ENCODE peak calls at places on chromosomes 16 and 17, in eight cellular contexts. One of them, this sample, is unnamed.

GRCh38 chr17:6714315-6714874 is 1.2 kb upstream of the SLC13A5 start:
- DNase-seq in renal cortical epithelial cell: no peak
- DNase-seq in HT-29: no peak
- DNase-seq in RWPE1: no peak
- DNase-seq in NT2/D1: no peak
- DNase-seq in NCI-H774: no peak
- DNase-seq in H7: no peak
- DNase-seq in NCI-H1417 treated with DMSO at 0.1 percent for 48 hours: no peak
- DNase-seq in this sample: no peak

GRCh38 chr17:39123627-39124026 is 27.8 kb downstream of the PLXDC1 start:
- DNase-seq in NCI-H774: no peak
- DNase-seq in NCI-H1417 treated with DMSO at 0.1 percent for 48 hours: no peak
- DNase-seq in renal cortical epithelial cell: no peak
- DNase-seq in HT-29: no peak
- DNase-seq in RWPE1: no peak
- DNase-seq in NT2/D1: no peak
- DNase-seq in H7: no peak
- DNase-seq in this sample: no peak

GRCh38 chr16:19123535-19124178 is 9.9 kb downstream of the ITPRIPL2 start:
- DNase-seq in RWPE1: no peak
- DNase-seq in NCI-H1417 treated with DMSO at 0.1 percent for 48 hours: no peak
- DNase-seq in NT2/D1: no peak
- DNase-seq in renal cortical epithelial cell: no peak
- DNase-seq in HT-29: peak
- DNase-seq in NCI-H774: peak
- DNase-seq in H7: no peak
- DNase-seq in this sample: no peak

GRCh38 chr17:57574040-57574513 is 171.0 kb downstream of the CCDC182 start:
- DNase-seq in NCI-H1417 treated with DMSO at 0.1 percent for 48 hours: no peak
- DNase-seq in renal cortical epithelial cell: no peak
- DNase-seq in RWPE1: no peak
- DNase-seq in NCI-H774: no peak
- DNase-seq in H7: no peak
- DNase-seq in NT2/D1: no peak
- DNase-seq in HT-29: no peak
- DNase-seq in this sample: no peak

GRCh38 chr16:87182759-87183158 is 134.4 kb downstream of the C16orf95 start:
- DNase-seq in NCI-H1417 treated with DMSO at 0.1 percent for 48 hours: no peak
- DNase-seq in HT-29: no peak
- DNase-seq in H7: no peak
- DNase-seq in NCI-H774: no peak
- DNase-seq in renal cortical epithelial cell: no peak
- DNase-seq in RWPE1: no peak
- DNase-seq in NT2/D1: no peak
- DNase-seq in this sample: no peak

GRCh38 chr17:4537451-4538235 is 17.5 kb downstream of the MYBBP1A start:
- DNase-seq in RWPE1: no peak
- DNase-seq in NCI-H774: no peak
- DNase-seq in renal cortical epithelial cell: no peak
- DNase-seq in H7: no peak
- DNase-seq in NT2/D1: no peak
- DNase-seq in HT-29: no peak
- DNase-seq in NCI-H1417 treated with DMSO at 0.1 percent for 48 hours: no peak
- DNase-seq in this sample: no peak

GRCh38 chr17:58487589-58488427 is at the start of gene HSF5:
- DNase-seq in H7: peak
- DNase-seq in renal cortical epithelial cell: no peak
- DNase-seq in NCI-H1417 treated with DMSO at 0.1 percent for 48 hours: no peak
- DNase-seq in NT2/D1: no peak
- DNase-seq in NCI-H774: no peak
- DNase-seq in RWPE1: no peak
- DNase-seq in HT-29: no peak
- DNase-seq in this sample: no peak

GRCh38 chr17:76252040-76252954 is 12.0 kb upstream of the RNF157 start:
- DNase-seq in NCI-H774: no peak
- DNase-seq in NCI-H1417 treated with DMSO at 0.1 percent for 48 hours: no peak
- DNase-seq in HT-29: no peak
- DNase-seq in NT2/D1: no peak
- DNase-seq in renal cortical epithelial cell: peak
- DNase-seq in RWPE1: peak
- DNase-seq in H7: no peak
- DNase-seq in this sample: peak

GRCh38 chr17:79857095-79857494 is 17.9 kb upstream of the CBX4 start:
- DNase-seq in NCI-H1417 treated with DMSO at 0.1 percent for 48 hours: no peak
- DNase-seq in H7: no peak
- DNase-seq in NT2/D1: no peak
- DNase-seq in HT-29: no peak
- DNase-seq in renal cortical epithelial cell: no peak
- DNase-seq in NCI-H774: no peak
- DNase-seq in RWPE1: no peak
- DNase-seq in this sample: no peak

GRCh38 chr17:47254403-47254943 is 846 bp downstream of the ITGB3 start:
- DNase-seq in renal cortical epithelial cell: no peak
- DNase-seq in NT2/D1: no peak
- DNase-seq in HT-29: no peak
- DNase-seq in NCI-H774: no peak
- DNase-seq in NCI-H1417 treated with DMSO at 0.1 percent for 48 hours: no peak
- DNase-seq in RWPE1: no peak
- DNase-seq in H7: peak
- DNase-seq in this sample: peak

GRCh38 chr17:33756021-33756420 is 462.9 kb upstream of the ASIC2 start:
- DNase-seq in NT2/D1: no peak
- DNase-seq in NCI-H774: no peak
- DNase-seq in renal cortical epithelial cell: no peak
- DNase-seq in RWPE1: no peak
- DNase-seq in H7: no peak
- DNase-seq in NCI-H1417 treated with DMSO at 0.1 percent for 48 hours: no peak
- DNase-seq in HT-29: no peak
- DNase-seq in this sample: no peak

GRCh38 chr17:46876926-46877325 is 25.5 kb downstream of the WNT9B start:
- DNase-seq in renal cortical epithelial cell: no peak
- DNase-seq in NCI-H1417 treated with DMSO at 0.1 percent for 48 hours: no peak
- DNase-seq in NCI-H774: no peak
- DNase-seq in NT2/D1: no peak
- DNase-seq in RWPE1: no peak
- DNase-seq in HT-29: no peak
- DNase-seq in H7: no peak
- DNase-seq in this sample: no peak

GRCh38 chr17:6654816-6655731 is 3.5 kb downstream of the C17orf100 start:
- DNase-seq in RWPE1: peak
- DNase-seq in NCI-H1417 treated with DMSO at 0.1 percent for 48 hours: no peak
- DNase-seq in NT2/D1: no peak
- DNase-seq in NCI-H774: peak
- DNase-seq in renal cortical epithelial cell: peak
- DNase-seq in HT-29: no peak
- DNase-seq in H7: peak
- DNase-seq in this sample: peak

GRCh38 chr17:43840814-43841213 is 6.2 kb upstream of the CD300LG start:
- DNase-seq in NT2/D1: no peak
- DNase-seq in NCI-H774: no peak
- DNase-seq in H7: peak
- DNase-seq in NCI-H1417 treated with DMSO at 0.1 percent for 48 hours: no peak
- DNase-seq in renal cortical epithelial cell: no peak
- DNase-seq in RWPE1: no peak
- DNase-seq in HT-29: no peak
- DNase-seq in this sample: peak

GRCh38 chr17:47914296-47914948 is 18.4 kb downstream of the SP2 start:
- DNase-seq in H7: no peak
- DNase-seq in RWPE1: no peak
- DNase-seq in renal cortical epithelial cell: no peak
- DNase-seq in HT-29: no peak
- DNase-seq in NCI-H1417 treated with DMSO at 0.1 percent for 48 hours: no peak
- DNase-seq in NT2/D1: no peak
- DNase-seq in NCI-H774: no peak
- DNase-seq in this sample: no peak

GRCh38 chr17:6145946-6146345 is 75.8 kb downstream of the WSCD1 start:
- DNase-seq in RWPE1: no peak
- DNase-seq in HT-29: peak
- DNase-seq in H7: no peak
- DNase-seq in NCI-H774: no peak
- DNase-seq in renal cortical epithelial cell: no peak
- DNase-seq in NT2/D1: no peak
- DNase-seq in NCI-H1417 treated with DMSO at 0.1 percent for 48 hours: no peak
- DNase-seq in this sample: no peak

GRCh38 chr17:80938556-80938955 is 53.1 kb upstream of the CHMP6 start:
- DNase-seq in RWPE1: no peak
- DNase-seq in NT2/D1: no peak
- DNase-seq in renal cortical epithelial cell: no peak
- DNase-seq in HT-29: no peak
- DNase-seq in NCI-H774: no peak
- DNase-seq in H7: no peak
- DNase-seq in NCI-H1417 treated with DMSO at 0.1 percent for 48 hours: no peak
- DNase-seq in this sample: no peak

GRCh38 chr17:16875662-16876061 is 96.3 kb downstream of the TNFRSF13B start:
- DNase-seq in H7: no peak
- DNase-seq in NT2/D1: no peak
- DNase-seq in NCI-H774: no peak
- DNase-seq in renal cortical epithelial cell: no peak
- DNase-seq in HT-29: no peak
- DNase-seq in RWPE1: no peak
- DNase-seq in NCI-H1417 treated with DMSO at 0.1 percent for 48 hours: no peak
- DNase-seq in this sample: no peak

GRCh38 chr17:81090361-81091133 is 55.6 kb downstream of the BAIAP2 start:
- DNase-seq in H7: peak
- DNase-seq in NCI-H774: peak
- DNase-seq in HT-29: peak
- DNase-seq in NT2/D1: peak
- DNase-seq in NCI-H1417 treated with DMSO at 0.1 percent for 48 hours: no peak
- DNase-seq in RWPE1: peak
- DNase-seq in renal cortical epithelial cell: no peak
- DNase-seq in this sample: no peak

GRCh38 chr16:88449267-88449561 is 3.9 kb upstream of the ZFPM1 start:
- DNase-seq in RWPE1: no peak
- DNase-seq in NCI-H774: no peak
- DNase-seq in H7: no peak
- DNase-seq in renal cortical epithelial cell: no peak
- DNase-seq in NT2/D1: no peak
- DNase-seq in NCI-H1417 treated with DMSO at 0.1 percent for 48 hours: no peak
- DNase-seq in HT-29: no peak
- DNase-seq in this sample: no peak

GRCh38 chr16:84726670-84727467 is 27.1 kb downstream of the USP10 start:
- DNase-seq in renal cortical epithelial cell: peak
- DNase-seq in NCI-H1417 treated with DMSO at 0.1 percent for 48 hours: no peak
- DNase-seq in NT2/D1: no peak
- DNase-seq in HT-29: peak
- DNase-seq in NCI-H774: no peak
- DNase-seq in H7: no peak
- DNase-seq in RWPE1: no peak
- DNase-seq in this sample: no peak

GRCh38 chr16:46916980-46917379 is 32.8 kb downstream of the GPT2 start:
- DNase-seq in NT2/D1: no peak
- DNase-seq in H7: peak
- DNase-seq in RWPE1: no peak
- DNase-seq in NCI-H1417 treated with DMSO at 0.1 percent for 48 hours: no peak
- DNase-seq in HT-29: no peak
- DNase-seq in NCI-H774: no peak
- DNase-seq in renal cortical epithelial cell: no peak
- DNase-seq in this sample: no peak

GRCh38 chr17:58247511-58248363 is 9.4 kb downstream of the LPO start:
- DNase-seq in H7: no peak
- DNase-seq in HT-29: no peak
- DNase-seq in RWPE1: no peak
- DNase-seq in NCI-H774: no peak
- DNase-seq in NCI-H1417 treated with DMSO at 0.1 percent for 48 hours: no peak
- DNase-seq in NT2/D1: no peak
- DNase-seq in renal cortical epithelial cell: no peak
- DNase-seq in this sample: no peak

GRCh38 chr16:82585675-82586074 is 41.1 kb upstream of the CDH13 start:
- DNase-seq in HT-29: no peak
- DNase-seq in NT2/D1: no peak
- DNase-seq in NCI-H1417 treated with DMSO at 0.1 percent for 48 hours: no peak
- DNase-seq in renal cortical epithelial cell: peak
- DNase-seq in RWPE1: no peak
- DNase-seq in NCI-H774: no peak
- DNase-seq in H7: no peak
- DNase-seq in this sample: no peak

GRCh38 chr17:6313835-6314234 is 121.1 kb downstream of the AIPL1 start:
- DNase-seq in renal cortical epithelial cell: no peak
- DNase-seq in HT-29: no peak
- DNase-seq in NT2/D1: no peak
- DNase-seq in H7: peak
- DNase-seq in NCI-H1417 treated with DMSO at 0.1 percent for 48 hours: no peak
- DNase-seq in NCI-H774: no peak
- DNase-seq in RWPE1: no peak
- DNase-seq in this sample: no peak

GRCh38 chr16:19994771-19995170 is 78.9 kb downstream of the GPR139 start:
- DNase-seq in NCI-H1417 treated with DMSO at 0.1 percent for 48 hours: no peak
- DNase-seq in NT2/D1: no peak
- DNase-seq in H7: no peak
- DNase-seq in renal cortical epithelial cell: no peak
- DNase-seq in HT-29: no peak
- DNase-seq in NCI-H774: no peak
- DNase-seq in RWPE1: no peak
- DNase-seq in this sample: no peak

GRCh38 chr17:50150354-50151040 is at the start of gene PPP1R9B:
- DNase-seq in H7: peak
- DNase-seq in NCI-H1417 treated with DMSO at 0.1 percent for 48 hours: no peak
- DNase-seq in renal cortical epithelial cell: no peak
- DNase-seq in HT-29: no peak
- DNase-seq in NT2/D1: no peak
- DNase-seq in RWPE1: no peak
- DNase-seq in NCI-H774: no peak
- DNase-seq in this sample: no peak

GRCh38 chr17:57422574-57423164 is 166.3 kb downstream of the MSI2 start:
- DNase-seq in HT-29: no peak
- DNase-seq in NCI-H774: no peak
- DNase-seq in H7: no peak
- DNase-seq in NT2/D1: no peak
- DNase-seq in NCI-H1417 treated with DMSO at 0.1 percent for 48 hours: no peak
- DNase-seq in RWPE1: peak
- DNase-seq in renal cortical epithelial cell: no peak
- DNase-seq in this sample: peak

GRCh38 chr16:49961087-49961486 is 63.9 kb upstream of the CNEP1R1 start:
- DNase-seq in HT-29: no peak
- DNase-seq in NT2/D1: no peak
- DNase-seq in RWPE1: peak
- DNase-seq in renal cortical epithelial cell: peak
- DNase-seq in NCI-H1417 treated with DMSO at 0.1 percent for 48 hours: no peak
- DNase-seq in NCI-H774: peak
- DNase-seq in H7: no peak
- DNase-seq in this sample: no peak

GRCh38 chr16:83159049-83159448 is 532.3 kb downstream of the CDH13 start:
- DNase-seq in RWPE1: no peak
- DNase-seq in H7: no peak
- DNase-seq in NT2/D1: no peak
- DNase-seq in NCI-H1417 treated with DMSO at 0.1 percent for 48 hours: no peak
- DNase-seq in renal cortical epithelial cell: no peak
- DNase-seq in NCI-H774: no peak
- DNase-seq in HT-29: no peak
- DNase-seq in this sample: no peak

GRCh38 chr17:28333083-28333746 is 2.1 kb downstream of the IFT20 start:
- DNase-seq in NT2/D1: no peak
- DNase-seq in renal cortical epithelial cell: no peak
- DNase-seq in H7: no peak
- DNase-seq in RWPE1: no peak
- DNase-seq in HT-29: no peak
- DNase-seq in NCI-H774: no peak
- DNase-seq in NCI-H1417 treated with DMSO at 0.1 percent for 48 hours: no peak
- DNase-seq in this sample: no peak

GRCh38 chr16:73505178-73505968 is 457.4 kb upstream of the ZFHX3 start:
- DNase-seq in NT2/D1: no peak
- DNase-seq in RWPE1: no peak
- DNase-seq in NCI-H1417 treated with DMSO at 0.1 percent for 48 hours: no peak
- DNase-seq in renal cortical epithelial cell: no peak
- DNase-seq in HT-29: no peak
- DNase-seq in H7: no peak
- DNase-seq in NCI-H774: no peak
- DNase-seq in this sample: no peak

GRCh38 chr16:10280262-10281170 is 98.3 kb upstream of the GRIN2A start:
- DNase-seq in NT2/D1: no peak
- DNase-seq in HT-29: no peak
- DNase-seq in NCI-H774: no peak
- DNase-seq in NCI-H1417 treated with DMSO at 0.1 percent for 48 hours: no peak
- DNase-seq in H7: no peak
- DNase-seq in renal cortical epithelial cell: no peak
- DNase-seq in RWPE1: no peak
- DNase-seq in this sample: no peak

GRCh38 chr16:58492735-58493134 is 7.2 kb upstream of the NDRG4 start:
- DNase-seq in H7: no peak
- DNase-seq in NT2/D1: no peak
- DNase-seq in HT-29: no peak
- DNase-seq in renal cortical epithelial cell: no peak
- DNase-seq in RWPE1: no peak
- DNase-seq in NCI-H774: no peak
- DNase-seq in NCI-H1417 treated with DMSO at 0.1 percent for 48 hours: no peak
- DNase-seq in this sample: no peak